ENCODE peak calls at places on chromosomes 3 and 15, in eight cellular contexts. V, I, X, Y, W, T, B and H are unnamed samples.

GRCh38 chr3:7687428-7688147 is 814.0 kb upstream of the LMCD1 start:
- DNase-seq in V (no peak), I (no peak), X (no peak), Y (no peak), W (no peak), T (no peak), B (no peak), H (no peak)

GRCh38 chr3:114451561-114452018 is 157.8 kb downstream of the TIGIT start:
- DNase-seq in V (peak; percentile 47), I (no peak), X (no peak), Y (no peak), W (no peak), T (no peak), B (peak; percentile 23), H (no peak)

GRCh38 chr3:143163562-143163961 is 44.0 kb downstream of the CHST2 start:
- DNase-seq in V (no peak), I (no peak), X (no peak), Y (no peak), W (no peak), T (no peak), B (no peak), H (no peak)

GRCh38 chr15:80850941-80851451 is 71.8 kb downstream of the CEMIP start:
- DNase-seq in V (no peak), I (no peak), X (no peak), Y (no peak), W (no peak), T (no peak), B (no peak), H (no peak)

GRCh38 chr3:12907729-12908128 is 66.4 kb upstream of the RPL32 start:
- DNase-seq in V (no peak), I (no peak), X (no peak), Y (no peak), W (no peak), T (no peak), B (no peak), H (no peak)

GRCh38 chr15:85356276-85356675 is 24.1 kb upstream of the AKAP13 start:
- DNase-seq in V (no peak), I (no peak), X (peak; percentile 50), Y (no peak), W (no peak), T (no peak), B (no peak), H (no peak)

GRCh38 chr3:82133070-82133606 is 371.7 kb upstream of the GBE1 start:
- DNase-seq in V (peak; percentile 28), I (peak; percentile 49), X (peak; percentile 57), Y (no peak), W (no peak), T (peak; percentile 79), B (peak; percentile 55), H (no peak)

GRCh38 chr3:25372167-25372566 is 55.9 kb upstream of the RARB start:
- DNase-seq in V (no peak), I (no peak), X (no peak), Y (no peak), W (no peak), T (no peak), B (no peak), H (no peak)

GRCh38 chr3:141940204-141940776 is 63.8 kb downstream of the ATP1B3 start:
- DNase-seq in V (no peak), I (peak; percentile 43), X (peak; percentile 78), Y (no peak), W (no peak), T (peak; percentile 41), B (no peak), H (no peak)

GRCh38 chr3:190120161-190121060 is at the start of gene P3H2:
- DNase-seq in V (peak; percentile 84), I (peak; percentile 73), X (peak; percentile 96), Y (peak; percentile 92), W (peak; percentile 22), T (peak; percentile 89), B (peak; percentile 80), H (peak; percentile 91)

GRCh38 chr3:10195692-10196091 is 31.0 kb downstream of the IRAK2 start:
- DNase-seq in V (no peak), I (no peak), X (no peak), Y (no peak), W (no peak), T (peak; percentile 79), B (no peak), H (no peak)

GRCh38 chr3:30315452-30315851 is 290.9 kb upstream of the TGFBR2 start:
- DNase-seq in V (no peak), I (no peak), X (no peak), Y (no peak), W (no peak), T (no peak), B (no peak), H (no peak)

GRCh38 chr3:67642734-67643133 is 11.7 kb downstream of the SUCLG2 start:
- DNase-seq in V (no peak), I (no peak), X (no peak), Y (no peak), W (no peak), T (no peak), B (no peak), H (no peak)

GRCh38 chr15:32651229-32651837 is 9.8 kb downstream of the SCG5 start:
- DNase-seq in V (no peak), I (peak; percentile 61), X (peak; percentile 74), Y (no peak), W (no peak), T (peak; percentile 79), B (no peak), H (no peak)

GRCh38 chr15:25251700-25252390 is 187.0 kb downstream of the UBE3A start:
- DNase-seq in V (no peak), I (no peak), X (no peak), Y (peak; percentile 46), W (no peak), T (peak; percentile 64), B (peak; percentile 5), H (no peak)

GRCh38 chr3:150497956-150498355 is 48.3 kb downstream of the SERP1 start:
- DNase-seq in V (no peak), I (no peak), X (peak; percentile 15), Y (no peak), W (no peak), T (no peak), B (no peak), H (no peak)

GRCh38 chr3:70890085-70890484 is 577.6 kb upstream of the MDFIC2 start:
- DNase-seq in V (no peak), I (no peak), X (no peak), Y (no peak), W (no peak), T (no peak), B (no peak), H (no peak)

GRCh38 chr3:167166012-167166411 is 214.1 kb downstream of the ZBBX start:
- DNase-seq in V (no peak), I (no peak), X (no peak), Y (no peak), W (no peak), T (no peak), B (no peak), H (no peak)

GRCh38 chr15:39230205-39230916 is 350.5 kb upstream of the THBS1 start:
- DNase-seq in V (peak; percentile 11), I (no peak), X (no peak), Y (no peak), W (no peak), T (no peak), B (no peak), H (no peak)

GRCh38 chr3:149333518-149333859 is at the start of gene TM4SF18:
- DNase-seq in V (no peak), I (no peak), X (no peak), Y (no peak), W (no peak), T (no peak), B (no peak), H (no peak)

GRCh38 chr15:60871731-60872130 is 357.4 kb downstream of the RORA start:
- DNase-seq in V (no peak), I (no peak), X (no peak), Y (no peak), W (no peak), T (no peak), B (no peak), H (no peak)

GRCh38 chr15:47293763-47294162 is 423.5 kb upstream of the SEMA6D start:
- DNase-seq in V (peak; percentile 80), I (no peak), X (peak; percentile 75), Y (peak; percentile 74), W (no peak), T (no peak), B (peak; percentile 65), H (no peak)

DNA sequence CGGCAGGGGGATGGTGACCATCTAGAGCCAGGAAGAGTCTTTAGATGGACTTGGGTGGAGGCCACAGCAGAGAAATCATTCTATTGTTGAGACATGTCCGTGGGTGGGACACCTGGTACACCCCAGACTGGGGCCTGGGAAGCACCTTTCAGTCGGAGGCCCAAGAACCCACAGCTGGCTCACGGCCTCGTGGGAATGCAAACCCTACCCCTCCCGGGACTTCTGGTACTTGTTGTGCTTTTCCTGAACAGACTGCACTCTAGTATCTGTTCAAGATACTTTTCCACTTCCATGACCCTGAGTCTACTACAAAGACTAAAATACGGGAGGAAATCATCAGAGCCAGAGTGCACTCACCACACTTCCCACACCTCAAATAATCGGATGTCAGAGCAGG is 60.7 kb downstream of the BDH1 start:
- DNase-seq in V (no peak), I (no peak), X (no peak), Y (no peak), W (no peak), T (no peak), B (peak; percentile 36), H (no peak)
- H3K27ac ChIP-seq in V (no peak overlapping the region), I (no peak overlapping the region), X (peak overlapping the region; percentile 72), Y (no peak overlapping the region), W (peak overlapping the region; percentile 45), T (no peak overlapping the region), B (peak overlapping the region; percentile 74), H (no peak overlapping the region)

GRCh38 chr3:155367510-155367909 is 74.0 kb upstream of the STRIT1 start:
- DNase-seq in V (no peak), I (no peak), X (no peak), Y (no peak), W (no peak), T (no peak), B (no peak), H (no peak)
- H3K4me3 ChIP-seq in V (no peak overlapping the region), I (no peak overlapping the region), X (no peak overlapping the region), Y (no peak overlapping the region), W (no peak overlapping the region), T (no peak overlapping the region), B (no peak overlapping the region), H (no peak overlapping the region)

GRCh38 chr15:94070341-94071275 is 160.8 kb upstream of the MCTP2 start:
- DNase-seq in V (no peak), I (no peak), X (peak; percentile 96), Y (peak; percentile 66), W (no peak), T (no peak), B (no peak), H (no peak)
- TF ChIP-seq CTCF in V (no peak), I (no peak), X (peak; percentile 48), Y (no peak), W (no peak), T (no peak), B (no peak), H (no peak)

DNA sequence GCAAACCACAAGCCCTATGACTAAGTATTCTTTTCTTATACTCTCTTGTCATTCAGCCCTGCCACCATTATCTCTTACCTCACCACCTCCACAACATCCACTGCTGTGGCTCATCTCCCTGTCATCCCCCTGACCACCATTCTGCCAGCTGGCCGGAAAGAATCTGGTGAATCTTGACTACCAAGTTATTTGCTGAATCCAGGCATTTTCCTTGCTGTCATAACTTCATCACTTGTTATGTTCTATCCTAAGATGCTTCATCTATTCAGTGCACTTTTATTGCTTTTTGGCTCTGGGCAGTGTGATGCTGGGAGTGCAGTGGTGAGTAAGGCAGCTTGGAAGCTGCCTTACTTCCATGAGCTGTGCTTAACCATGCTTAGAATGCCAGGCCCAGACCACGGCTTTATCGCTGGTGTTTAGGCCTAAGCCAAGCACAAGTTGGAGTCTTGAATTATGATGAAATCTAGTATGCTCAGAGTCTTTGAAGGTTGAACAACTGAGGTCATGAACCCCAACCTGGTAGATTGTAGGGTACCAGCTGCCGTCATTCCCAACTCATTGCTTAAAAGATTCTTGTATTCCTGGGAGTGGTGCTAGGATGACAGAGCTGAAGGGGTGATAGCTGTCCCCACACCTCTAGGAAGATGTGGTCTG is 27.0 kb upstream of the APH1B start:
- DNase-seq in V (no peak), I (no peak), X (no peak), Y (no peak), W (no peak), T (no peak), B (no peak), H (no peak)
- H3K27ac ChIP-seq in V (no peak overlapping the region), I (no peak overlapping the region), X (no peak overlapping the region), Y (no peak overlapping the region), W (no peak overlapping the region), T (no peak overlapping the region), B (no peak overlapping the region), H (no peak overlapping the region)